ENCODE peak calls at places on chromosome 22, in six cellular contexts. Z is DND-41, I is GM04503, T is kidney epithelial cell, C is heart left ventricle, X is T1000. O is an unnamed sample.

GRCh38 chr22:49934891-49935557 is 16.6 kb downstream of the CRELD2 start:
- DNase-seq in I (no peak), C (peak; percentile 93), Z (peak; percentile 84), X (no peak), T (no peak), O (no peak)

GRCh38 chr22:17890892-17891291 is 116.6 kb upstream of the BID start:
- DNase-seq in I (no peak), X (no peak), T (no peak), Z (no peak), C (no peak), O (no peak)

GRCh38 chr22:41048791-41049717 is 43.3 kb upstream of the EP300 start:
- DNase-seq in T (peak; percentile 28), X (peak; percentile 50), I (peak; percentile 36), C (peak; percentile 81), Z (no peak), O (peak; percentile 78)

GRCh38 chr22:25563757-25564319 is 637 bp upstream of the GRK3 start:
- DNase-seq in C (peak; percentile 43), Z (no peak), X (no peak), T (no peak), I (no peak), O (no peak)

GRCh38 chr22:20865869-20866445 is 7.2 kb downstream of the SNAP29 start:
- DNase-seq in X (no peak), Z (no peak), I (no peak), T (no peak), C (no peak), O (no peak)

GRCh38 chr22:20319041-20319744 is 667 bp downstream of the DGCR6L start:
- DNase-seq in Z (no peak), I (no peak), C (no peak), X (peak; percentile 39), T (no peak), O (peak; percentile 37)

GRCh38 chr22:24977370-24978230 is 25.1 kb downstream of the KIAA1671 start:
- DNase-seq in T (no peak), I (no peak), C (peak; percentile 82), Z (no peak), X (no peak), O (no peak)

GRCh38 chr22:45589556-45589955 is 82.1 kb upstream of the ATXN10 start:
- DNase-seq in Z (no peak), X (no peak), C (no peak), T (no peak), I (no peak), O (no peak)

GRCh38 chr22:38435010-38435409 is 20.0 kb downstream of the KCNJ4 start:
- DNase-seq in T (no peak), C (no peak), X (no peak), Z (no peak), I (no peak), O (no peak)

GRCh38 chr22:31585161-31585859 is 76.7 kb downstream of the PISD start:
- DNase-seq in C (no peak), X (no peak), T (no peak), I (peak; percentile 23), Z (no peak), O (no peak)

GRCh38 chr22:50532824-50533344 is 3.1 kb upstream of the TYMP start:
- DNase-seq in X (no peak), Z (no peak), T (no peak), I (no peak), C (peak; percentile 22), O (no peak)

GRCh38 chr22:27151407-27151806 is 494.0 kb downstream of the MIAT start:
- DNase-seq in I (no peak), Z (no peak), C (no peak), X (no peak), T (no peak), O (no peak)

GRCh38 chr22:20043057-20043996 is 22.4 kb downstream of the TANGO2 start:
- DNase-seq in X (no peak), I (no peak), T (no peak), Z (no peak), C (no peak), O (no peak)

GRCh38 chr22:47274196-47274595 is 511.7 kb downstream of the TBC1D22A start:
- DNase-seq in I (no peak), T (no peak), Z (no peak), X (no peak), C (no peak), O (no peak)

GRCh38 chr22:27488456-27489224 is 312.9 kb downstream of the MN1 start:
- DNase-seq in Z (no peak), I (no peak), T (no peak), X (no peak), C (no peak), O (peak; percentile 61)